ENCODE peak calls at places on chromosomes 5 and 9, in four cellular contexts. W is K562, J is HepG2, H is H1. U is an unnamed sample.

GRCh38 chr5:144191998-144192397 is 21.3 kb downstream of the KCTD16 start:
- DNase-seq in W (peak), J (peak), H (no peak), U (peak)

GRCh38 chr9:129272348-129273025 is 94.4 kb upstream of the IER5L start:
- DNase-seq in W (no peak), J (no peak), H (no peak), U (no peak)

GRCh38 chr9:18865542-18865941 is 167.5 kb downstream of the SAXO1 start:
- DNase-seq in W (no peak), J (no peak), H (no peak), U (no peak)

GRCh38 chr5:133049726-133050048 is 2.1 kb upstream of the HSPA4 start:
- DNase-seq in W (peak), J (peak), H (no peak), U (peak)

GRCh38 chr5:90940227-90940995 is 381.8 kb downstream of the ADGRV1 start:
- DNase-seq in W (peak), J (no peak), H (peak), U (no peak)

GRCh38 chr9:38024036-38024681 is 44.9 kb downstream of the SHB start:
- DNase-seq in W (no peak), J (peak), H (no peak), U (peak)

GRCh38 chr9:90112791-90113190 is 508.0 kb downstream of the GADD45G start:
- DNase-seq in W (no peak), J (no peak), H (no peak), U (no peak)

GRCh38 chr9:74496819-74497749 is at the start of gene RORB:
- DNase-seq in W (peak), J (no peak), H (no peak), U (no peak)

GRCh38 chr5:177128551-177128976 is 5.0 kb upstream of the NSD1 start:
- DNase-seq in W (no peak), J (no peak), H (no peak), U (no peak)

GRCh38 chr9:82490019-82490499 is 501.5 kb downstream of the SPATA31D1 start:
- DNase-seq in W (no peak), J (no peak), H (no peak), U (no peak)

GRCh38 chr5:80591352-80591751 is 21.3 kb upstream of the ANKRD34B start:
- DNase-seq in W (no peak), J (no peak), H (no peak), U (no peak)

GRCh38 chr5:14268738-14269137 is 125.6 kb downstream of the TRIO start:
- DNase-seq in W (no peak), J (no peak), H (no peak), U (no peak)

GRCh38 chr5:142466195-142466951 is 141.6 kb upstream of the SPRY4 start:
- DNase-seq in W (peak), J (no peak), H (no peak), U (no peak)

GRCh38 chr9:23258569-23258968 is 567.5 kb downstream of the ELAVL2 start:
- DNase-seq in W (no peak), J (no peak), H (no peak), U (no peak)

GRCh38 chr9:92066131-92066530 is 49.1 kb downstream of the SPTLC1 start:
- DNase-seq in W (no peak), J (no peak), H (no peak), U (no peak)

GRCh38 chr9:1055156-1055555 is 5.0 kb downstream of the DMRT2 start:
- DNase-seq in W (no peak), J (no peak), H (no peak), U (no peak)

GRCh38 chr5:169561883-169562282 is 21.7 kb upstream of the SPDL1 start:
- DNase-seq in W (no peak), J (no peak), H (no peak), U (no peak)

GRCh38 chr9:81389569-81389993 is 299.8 kb downstream of the TLE1 start:
- DNase-seq in W (no peak), J (peak), H (no peak), U (peak)

GRCh38 chr5:149782018-149782899 is 52.1 kb downstream of the PPARGC1B start:
- DNase-seq in W (no peak), J (no peak), H (no peak), U (no peak)

GRCh38 chr9:122835313-122835731 is 6.9 kb upstream of the PDCL start:
- DNase-seq in W (no peak), J (peak), H (no peak), U (no peak)

GRCh38 chr5:18024542-18024941 is 390.3 kb downstream of the TAF11L14 start:
- DNase-seq in W (no peak), J (no peak), H (peak), U (no peak)

GRCh38 chr5:38725419-38725865 is 120.4 kb upstream of the OSMR start:
- DNase-seq in W (no peak), J (no peak), H (no peak), U (no peak)

GRCh38 chr5:39214912-39215709 is 4.3 kb downstream of the FYB1 start:
- DNase-seq in W (no peak), J (no peak), H (no peak), U (no peak)

GRCh38 chr9:110443878-110444245 is 106.2 kb upstream of the TXNDC8 start:
- DNase-seq in W (no peak), J (no peak), H (no peak), U (no peak)

GRCh38 chr5:73792687-73793320 is 166.8 kb downstream of the ARHGEF28 start:
- DNase-seq in W (peak), J (peak), H (peak), U (peak)

GRCh38 chr5:67301285-67301904 is 104.8 kb upstream of the CD180 start:
- DNase-seq in W (no peak), J (no peak), H (no peak), U (no peak)

GRCh38 chr5:52657231-52657645 is 130.5 kb upstream of the ITGA1 start:
- DNase-seq in W (peak), J (peak), H (no peak), U (peak)

GRCh38 chr5:606526-607399 is 5.4 kb upstream of the CEP72 start:
- DNase-seq in W (no peak), J (no peak), H (no peak), U (no peak)

GRCh38 chr5:61279725-61280124 is 52.3 kb upstream of the ZSWIM6 start:
- DNase-seq in W (no peak), J (no peak), H (no peak), U (no peak)

GRCh38 chr5:61281686-61282085 is 50.4 kb upstream of the ZSWIM6 start:
- DNase-seq in W (no peak), J (no peak), H (no peak), U (no peak)

GRCh38 chr5:61280766-61281427 is 51.2 kb upstream of the ZSWIM6 start:
- DNase-seq in W (no peak), J (no peak), H (no peak), U (no peak)

GRCh38 chr5:61277781-61278180 is 54.3 kb upstream of the ZSWIM6 start:
- DNase-seq in W (no peak), J (no peak), H (no peak), U (no peak)

DNA sequence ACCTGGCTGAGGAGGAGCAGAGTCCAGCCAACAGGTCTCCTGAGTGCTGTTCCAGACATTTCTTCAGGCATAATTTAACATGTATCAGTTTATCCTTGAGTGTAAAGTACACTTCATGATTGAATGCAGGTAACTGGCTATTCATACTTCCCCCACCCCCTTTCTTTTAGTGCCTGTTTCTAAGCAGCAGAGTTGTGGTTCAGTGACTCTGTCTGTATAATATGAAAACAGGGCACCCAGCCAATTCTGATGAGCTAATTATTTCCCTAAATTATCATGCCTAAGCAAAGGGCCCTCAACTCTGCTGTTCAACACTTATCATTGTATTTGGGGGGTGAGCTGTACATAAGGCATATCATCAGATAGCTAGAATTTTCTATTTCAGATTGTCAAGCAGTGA is 51.9 kb upstream of the ZSWIM6 start:
- DNase-seq in W (no peak), J (no peak), H (no peak), U (no peak)
- TF ChIP-seq CEBPB in W (no peak), J (no peak), H (no peak), U (no peak)

DNA sequence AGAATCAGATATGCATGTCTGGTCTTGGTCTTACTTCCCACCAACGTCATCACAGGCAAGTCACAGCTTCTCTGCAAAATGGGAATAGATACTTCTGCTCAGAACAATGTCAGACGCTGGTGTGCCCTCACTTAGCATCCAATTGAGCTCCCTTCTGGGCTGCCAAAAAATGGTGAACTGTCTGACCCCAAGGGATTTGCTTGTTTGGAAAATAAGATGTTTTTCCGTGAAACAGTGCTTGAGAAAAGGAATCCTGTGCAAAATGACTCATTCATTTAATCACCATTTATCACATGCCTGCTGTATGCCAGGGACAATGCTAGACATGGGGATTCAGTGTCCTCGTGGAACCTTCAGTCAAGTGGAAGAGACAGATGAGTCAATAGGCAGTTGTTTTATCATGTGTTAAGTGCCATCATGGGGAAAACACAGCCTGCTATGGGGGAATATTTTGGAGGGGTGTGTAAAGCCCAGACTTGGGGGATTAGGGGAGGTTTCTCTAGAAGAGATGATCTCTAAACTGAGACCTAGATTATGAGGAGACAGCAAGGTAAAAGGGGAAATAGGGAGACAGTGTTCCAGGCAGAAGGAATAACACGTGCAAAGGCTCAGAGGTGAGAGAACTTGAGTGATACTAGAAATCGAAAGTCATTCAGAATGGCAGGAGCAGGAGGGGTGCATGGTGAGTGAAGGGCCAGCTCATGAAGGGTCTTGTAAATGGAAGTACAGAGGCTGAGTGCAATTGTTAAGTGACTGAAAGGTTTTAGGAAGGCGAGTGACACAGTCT is 3.8 kb downstream of the NIPAL4 start:
- DNase-seq in W (no peak), J (no peak), H (no peak), U (no peak)
- TF ChIP-seq KDM1A in W (no peak), J (no peak), H (no peak), U (no peak)

GRCh38 chr5:180823938-180824629 is 21.5 kb upstream of the MGAT1 start:
- DNase-seq in W (no peak), J (no peak), H (no peak), U (no peak)

GRCh38 chr5:180820788-180821321 is 18.2 kb upstream of the MGAT1 start:
- DNase-seq in W (no peak), J (no peak), H (no peak), U (no peak)

GRCh38 chr5:180818942-180819341 is 16.3 kb upstream of the MGAT1 start:
- DNase-seq in W (no peak), J (no peak), H (no peak), U (no peak)

GRCh38 chr5:180823346-180823745 is 20.7 kb upstream of the MGAT1 start:
- DNase-seq in W (no peak), J (no peak), H (no peak), U (no peak)

GRCh38 chr5:180821538-180821937 is 18.9 kb upstream of the MGAT1 start:
- DNase-seq in W (no peak), J (no peak), H (no peak), U (no peak)
- TF ChIP-seq JUN in W (no peak), J (no peak), H (no peak), U (no peak)

GRCh38 chr5:11902304-11902703 is 1.9 kb downstream of the CTNND2 start:
- DNase-seq in W (no peak), J (no peak), H (no peak), U (no peak)
- TF ChIP-seq CEBPB in W (no peak), J (no peak), H (no peak), U (no peak)

GRCh38 chr5:3101561-3101960 is 350.1 kb upstream of the IRX2 start:
- DNase-seq in W (no peak), J (no peak), H (no peak), U (no peak)

GRCh38 chr5:3104446-3105047 is 353.1 kb upstream of the IRX2 start:
- DNase-seq in W (no peak), J (no peak), H (no peak), U (no peak)

GRCh38 chr5:3102531-3102930 is 351.1 kb upstream of the IRX2 start:
- DNase-seq in W (no peak), J (no peak), H (no peak), U (no peak)

GRCh38 chr5:3105172-3105571 is 353.7 kb upstream of the IRX2 start:
- DNase-seq in W (no peak), J (no peak), H (no peak), U (no peak)

DNA sequence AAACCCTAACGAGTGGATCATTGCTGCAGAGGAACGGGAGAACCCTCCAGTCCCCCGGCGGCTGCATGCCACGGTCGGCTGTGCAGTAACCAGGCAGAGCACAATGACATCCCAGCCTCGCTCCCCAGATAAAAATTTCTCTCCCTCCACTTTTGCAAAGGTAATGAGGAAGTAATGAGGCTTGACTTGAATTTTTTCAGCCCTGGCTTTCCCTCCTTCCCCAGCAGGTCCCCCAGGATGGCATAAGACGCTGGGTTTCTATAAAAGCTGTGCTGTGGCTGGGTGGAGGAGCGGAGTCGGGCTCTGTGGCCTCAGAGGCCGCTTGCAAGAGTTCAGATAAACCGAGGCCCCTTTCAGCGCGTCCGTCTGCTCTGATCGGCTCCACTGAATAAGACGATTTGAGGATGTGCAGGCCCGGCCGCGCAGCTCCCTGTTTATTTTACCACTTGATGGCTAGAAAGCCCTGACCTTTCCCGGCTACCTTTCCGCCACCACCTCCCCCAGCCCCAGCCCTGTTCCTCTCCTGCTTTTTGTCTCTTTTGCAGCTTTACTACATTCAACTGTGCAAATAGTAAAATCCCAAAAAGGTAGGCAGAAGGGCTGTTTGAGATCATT is 351.9 kb upstream of the IRX2 start:
- DNase-seq in W (no peak), J (no peak), H (no peak), U (no peak)
- TF ChIP-seq KDM1A in W (no peak), J (no peak), H (no peak), U (no peak)

GRCh38 chr5:138944527-138945322 is 69.6 kb upstream of the LRRTM2 start:
- DNase-seq in W (no peak), J (no peak), H (no peak), U (no peak)

GRCh38 chr5:138946831-138947560 is 71.9 kb upstream of the LRRTM2 start:
- DNase-seq in W (no peak), J (no peak), H (no peak), U (no peak)

GRCh38 chr5:138946241-138946623 is 71.1 kb upstream of the LRRTM2 start:
- DNase-seq in W (no peak), J (no peak), H (no peak), U (no peak)

GRCh38 chr5:138943615-138944173 is 68.6 kb upstream of the LRRTM2 start:
- DNase-seq in W (no peak), J (no peak), H (no peak), U (no peak)

GRCh38 chr5:138945421-138946240 is 70.5 kb upstream of the LRRTM2 start:
- DNase-seq in W (no peak), J (no peak), H (no peak), U (no peak)
- TF ChIP-seq JUN in W (no peak), J (no peak), H (no peak), U (no peak)

DNA sequence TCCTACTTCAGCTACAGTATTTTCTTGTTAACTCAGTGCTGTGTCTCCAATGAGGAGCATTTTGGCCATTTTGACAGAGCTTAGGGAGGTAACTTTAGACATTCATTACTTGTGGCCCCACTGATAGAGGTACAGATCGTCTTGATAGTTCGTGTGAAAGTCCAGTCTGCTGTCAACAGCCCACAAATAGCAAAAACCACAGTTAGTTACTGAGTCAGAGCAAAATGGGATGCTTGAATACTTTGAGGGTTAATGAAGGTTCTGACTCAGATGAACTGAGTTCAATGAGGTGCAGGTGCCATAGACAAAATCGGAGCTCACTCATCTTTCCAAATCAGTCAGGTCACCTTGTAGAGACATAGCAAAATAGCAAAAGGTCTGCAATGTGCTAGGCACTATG is 163.1 kb upstream of the TLE4 start:
- DNase-seq in W (no peak), J (no peak), H (no peak), U (no peak)
- TF ChIP-seq CEBPB in W (no peak), J (no peak), H (no peak), U (no peak)

GRCh38 chr5:173675287-173675996 is 59.0 kb upstream of the BOD1 start:
- DNase-seq in W (no peak), J (no peak), H (no peak), U (no peak)
- TF ChIP-seq KDM1A in W (no peak), J (no peak), H (no peak), U (no peak)

U was measured in A549.